ENCODE peak calls at places on chromosomes 16 and 17, in nine cellular contexts. W is breast epithelium; C is Caco-2; F is Caki2; Y is stimulated activated CD4-positive, alpha-beta T cell treated with anti-CD3 and anti-CD28 coated beads, TNF-alpha, amount 100 ng/mL, for 4 hours; I is GM23338; D is right lobe of liver; U is 8988T; K is activated T-cell treated with anti-CD3 and anti-CD28 coated beads, Interleukin-2, amount 50 U/mL, for 1 hour. Q is an unnamed sample.

GRCh38 chr16:75452464-75453190 is 11.9 kb downstream of the TMEM170A start:
- DNase-seq in D (no peak), Y (no peak), F (no peak), K (no peak), U (no peak), W (no peak), C (no peak), I (no peak), Q (no peak)

GRCh38 chr17:48930435-48930873 is 14.2 kb downstream of the SNF8 start:
- DNase-seq in C (no peak), D (no peak), K (no peak), W (no peak), F (no peak), I (no peak), U (no peak), Y (no peak), Q (no peak)

GRCh38 chr17:77516902-77517301 is 376.1 kb downstream of the SEC14L1 start:
- DNase-seq in U (no peak), C (no peak), K (no peak), I (no peak), D (no peak), W (no peak), F (no peak), Y (no peak), Q (peak)

GRCh38 chr16:51151951-51152663 is 1.0 kb upstream of the SALL1 start:
- DNase-seq in D (peak), F (peak), W (no peak), U (no peak), Y (no peak), I (peak), C (no peak), K (no peak), Q (peak)

GRCh38 chr17:8046306-8046928 is 7.6 kb downstream of the ALOX15B start:
- DNase-seq in D (no peak), W (no peak), U (no peak), F (no peak), C (no peak), K (no peak), I (no peak), Y (no peak), Q (no peak)

GRCh38 chr17:80486692-80487091 is 10.3 kb upstream of the NPTX1 start:
- DNase-seq in F (no peak), I (no peak), K (no peak), C (no peak), W (no peak), D (no peak), U (no peak), Y (no peak), Q (no peak)

GRCh38 chr17:35236821-35237220 is 6.1 kb upstream of the SLFN5 start:
- DNase-seq in K (no peak), D (no peak), U (no peak), I (no peak), W (no peak), Y (no peak), F (no peak), C (no peak), Q (no peak)

GRCh38 chr17:77366558-77367245 is 225.9 kb downstream of the SEC14L1 start:
- DNase-seq in K (no peak), I (no peak), Y (no peak), C (no peak), W (no peak), U (no peak), F (peak), D (no peak), Q (peak)

Q was measured in kidney glomerular epithelial cell.